ENCODE peak calls at places on chromosomes 13 and 19, in six cellular contexts. A, H, M, D, C and T are unnamed samples.

GRCh38 chr19:42253245-42254082 is 1.5 kb downstream of the ERF start:
- DNase-seq in A (peak), C (peak), D (no peak), M (peak), H (peak), T (peak)

GRCh38 chr13:50831510-50831909 is 12.0 kb downstream of the DLEU7 start:
- DNase-seq in D (no peak), A (no peak), H (no peak), M (no peak), C (no peak), T (peak)

GRCh38 chr19:35266904-35267817 is 1.6 kb upstream of the USF2 start:
- DNase-seq in H (no peak), D (no peak), A (no peak), C (no peak), M (no peak), T (peak)

GRCh38 chr13:30561506-30561905 is 56.2 kb upstream of the USPL1 start:
- DNase-seq in H (no peak), A (no peak), M (no peak), D (no peak), C (peak), T (peak)

GRCh38 chr19:5831152-5831551 is 8.3 kb downstream of the FUT6 start:
- DNase-seq in A (no peak), C (no peak), M (no peak), D (no peak), H (no peak), T (no peak)

GRCh38 chr13:20430296-20430695 is 95.4 kb downstream of the CRYL1 start:
- DNase-seq in M (no peak), C (no peak), H (no peak), A (no peak), D (no peak), T (no peak)

GRCh38 chr13:77339408-77339807 is 12.5 kb upstream of the MYCBP2 start:
- DNase-seq in A (no peak), D (no peak), H (no peak), M (no peak), C (no peak), T (no peak)

GRCh38 chr19:41657157-41657556 is 30.3 kb upstream of the CEACAM4 start:
- DNase-seq in D (no peak), H (no peak), C (no peak), M (no peak), A (no peak), T (no peak)

GRCh38 chr19:15902254-15902653 is 4.4 kb upstream of the CYP4F2 start:
- DNase-seq in H (no peak), M (no peak), A (no peak), C (no peak), D (no peak), T (no peak)